ENCODE peak calls at places on chromosomes 6 and 20, in nine cellular contexts. X, A, M, Z, T, E, Q, F and S are unnamed samples.

GRCh38 chr20:36017034-36017951 is 48.9 kb downstream of the CNBD2 start:
- DNase-seq in E (no peak), T (no peak), A (peak), Z (no peak), X (no peak), Q (peak), M (peak), F (peak), S (peak)

GRCh38 chr20:34364013-34364382 is 925 bp downstream of the ITCH start:
- DNase-seq in A (no peak), X (no peak), M (peak), T (no peak), F (peak), Q (peak), Z (no peak), E (no peak), S (no peak)

GRCh38 chr20:49851234-49851755 is 38.7 kb downstream of the SLC9A8 start:
- DNase-seq in X (no peak), A (no peak), Z (no peak), E (no peak), Q (no peak), T (no peak), F (no peak), M (no peak), S (no peak)

GRCh38 chr6:117482240-117483003 is at the start of gene DCBLD1:
- DNase-seq in Q (peak), X (peak), A (peak), M (peak), Z (peak), E (peak), T (peak), F (peak), S (no peak)

GRCh38 chr6:37620519-37620918 is 77.2 kb downstream of the MDGA1 start:
- DNase-seq in A (no peak), M (no peak), Q (no peak), X (no peak), T (no peak), E (no peak), Z (no peak), F (no peak), S (no peak)

GRCh38 chr6:146341498-146342230 is 202.0 kb upstream of the RAB32 start:
- DNase-seq in X (no peak), Q (no peak), A (no peak), Z (no peak), F (no peak), T (no peak), E (no peak), M (no peak), S (no peak)

GRCh38 chr20:52145587-52145986 is 46.0 kb downstream of the ZFP64 start:
- DNase-seq in Q (peak), A (no peak), T (no peak), X (no peak), E (no peak), F (peak), M (no peak), Z (no peak), S (no peak)

GRCh38 chr20:51532577-51533191 is 9.8 kb downstream of the NFATC2 start:
- DNase-seq in F (peak), Q (peak), X (peak), M (no peak), E (peak), Z (peak), T (no peak), A (no peak), S (no peak)

GRCh38 chr20:38298768-38299288 is 5.1 kb upstream of the BPI start:
- DNase-seq in T (no peak), A (peak), X (peak), Z (peak), Q (peak), F (peak), M (peak), E (no peak), S (no peak)

GRCh38 chr20:49505518-49505917 is 23.1 kb upstream of the KCNB1 start:
- DNase-seq in M (peak), A (no peak), E (no peak), T (peak), Z (no peak), X (no peak), Q (peak), F (peak), S (no peak)

GRCh38 chr6:27879795-27880194 is 32.4 kb downstream of the OR2B2 start:
- DNase-seq in E (no peak), Q (no peak), M (no peak), F (no peak), A (no peak), T (no peak), X (no peak), Z (no peak), S (no peak)

GRCh38 chr6:15523679-15524630 is 138.9 kb downstream of the DTNBP1 start:
- DNase-seq in F (no peak), M (no peak), A (peak), E (no peak), X (no peak), Z (no peak), T (peak), Q (no peak), S (no peak)

GRCh38 chr6:111265842-111266241 is 178.5 kb downstream of the SLC16A10 start:
- DNase-seq in Q (peak), T (no peak), Z (no peak), E (no peak), M (peak), X (no peak), A (no peak), F (no peak), S (no peak)
- H3K27ac ChIP-seq in Q (no peak), T (no peak), Z (no peak), E (no peak), M (no peak), X (no peak), A (no peak), F (no peak), S (no peak)

DNA sequence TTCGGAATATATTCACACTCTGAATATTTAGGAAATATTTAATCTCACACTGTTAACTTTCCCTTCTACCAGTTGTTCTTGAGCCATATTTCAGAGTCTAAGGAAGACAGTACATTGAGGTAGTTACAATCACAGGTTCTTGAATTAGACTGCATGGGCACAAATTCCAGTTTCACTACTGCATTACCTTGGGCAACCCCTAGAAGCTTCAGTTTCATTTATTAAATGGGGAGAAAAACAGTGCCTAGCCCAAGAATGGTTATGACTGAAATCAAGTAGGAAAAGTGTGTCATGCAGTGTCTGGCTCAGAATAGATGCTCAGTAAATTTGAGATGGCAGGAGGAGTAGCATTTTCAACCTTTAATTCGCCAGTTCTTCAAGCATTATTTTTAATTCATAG is 124.5 kb upstream of the SAMD5 start:
- DNase-seq in A (no peak), Z (no peak), X (no peak), T (no peak), M (no peak), F (no peak), Q (no peak), E (no peak), S (no peak)
- H3K27ac ChIP-seq in A (no peak), Z (no peak), X (no peak), T (no peak), M (no peak), F (no peak), Q (no peak), E (no peak), S (no peak)

GRCh38 chr6:5457983-5458683 is 196.8 kb downstream of the FARS2 start:
- DNase-seq in F (peak), T (no peak), Q (no peak), Z (peak), A (peak), X (no peak), M (no peak), E (no peak), S (no peak)
- H3K27ac ChIP-seq in F (no peak), T (no peak), Q (no peak), Z (no peak), A (peak), X (no peak), M (no peak), E (no peak), S (no peak)

GRCh38 chr6:152063170-152063921 is 255.9 kb downstream of the ESR1 start:
- DNase-seq in E (no peak), X (no peak), Z (no peak), A (no peak), F (no peak), M (no peak), Q (no peak), T (no peak), S (no peak)
- H3K27ac ChIP-seq in E (no peak), X (no peak), Z (no peak), A (no peak), F (no peak), M (no peak), Q (no peak), T (no peak), S (no peak)

DNA sequence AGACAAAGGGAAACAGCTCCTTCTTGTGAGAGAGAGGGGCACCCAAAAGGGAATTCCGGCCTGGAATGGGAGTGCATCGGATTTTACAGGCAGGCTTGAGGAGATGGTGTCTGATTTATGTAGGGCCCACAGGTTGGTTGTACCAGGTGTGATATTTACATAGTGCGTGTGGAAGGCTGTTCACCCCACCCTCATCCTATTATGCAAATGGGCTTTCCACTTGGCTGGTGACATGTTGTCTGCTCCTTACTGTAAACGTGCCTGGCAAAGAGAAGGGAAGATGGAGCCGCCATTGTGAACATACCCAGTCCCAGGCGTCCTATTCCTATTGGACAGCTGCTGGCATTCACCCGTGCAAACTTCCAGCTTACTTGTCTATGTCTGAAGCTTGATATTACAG is 6.4 kb downstream of the HLA-B start:
- DNase-seq in E (no peak), F (no peak), A (no peak), Q (no peak), X (no peak), Z (no peak), T (no peak), M (no peak), S (no peak)
- H3K27ac ChIP-seq in E (no peak), F (no peak), A (no peak), Q (no peak), X (no peak), Z (no peak), T (no peak), M (no peak), S (no peak)